ENCODE peak calls at places on chromosomes 6 and 20, in five cellular contexts. D is IMR-90, P is mesenchymal stem cell, A is neuronal stem cell, O is H9. Z is an unnamed sample.
A peak's percentile ranks its signal among the peaks of the same experiment; 100 is the strongest.

GRCh38 chr6:112882381-112882780 is 535.3 kb downstream of the RFPL4B start:
- DNase-seq in D (no peak), A (no peak), O (no peak), P (no peak), Z (no peak)

GRCh38 chr6:52512199-52512598 is 64.7 kb downstream of the TRAM2 start:
- DNase-seq in P (peak; percentile 93), D (peak; percentile 88), A (no peak), O (no peak), Z (no peak)

GRCh38 chr6:170461111-170461510 is 92.0 kb downstream of the PSMB1 start:
- DNase-seq in O (no peak), P (no peak), D (no peak), A (no peak), Z (no peak)

GRCh38 chr6:33578588-33579011 is 1.5 kb downstream of the BAK1 start:
- DNase-seq in D (no peak), O (no peak), A (no peak), P (no peak), Z (no peak)

GRCh38 chr6:40645043-40645442 is 57.9 kb upstream of the LRFN2 start:
- DNase-seq in O (no peak), P (no peak), D (no peak), A (no peak), Z (no peak)

GRCh38 chr20:19779634-19780033 is 21.6 kb downstream of the RIN2 start:
- DNase-seq in D (no peak), O (no peak), A (no peak), P (no peak), Z (no peak)

GRCh38 chr6:33164665-33165373 is 27.4 kb downstream of the COL11A2 start:
- DNase-seq in O (no peak), D (no peak), A (no peak), P (no peak), Z (no peak)

GRCh38 chr6:7146079-7146828 is 38.5 kb downstream of the RREB1 start:
- DNase-seq in P (peak; percentile 79), D (peak; percentile 80), A (no peak), O (no peak), Z (no peak)

GRCh38 chr6:122969999-122970398 is 26.0 kb upstream of the CLVS2 start:
- DNase-seq in P (no peak), O (no peak), A (no peak), D (no peak), Z (no peak)

GRCh38 chr6:49001856-49002255 is 461.2 kb downstream of the MMUT start:
- DNase-seq in O (no peak), A (peak; percentile 0), P (peak; percentile 1), D (peak; percentile 35), Z (no peak)

GRCh38 chr6:144372116-144372515 is 87.0 kb downstream of the UTRN start:
- DNase-seq in O (no peak), P (no peak), A (no peak), D (no peak), Z (no peak)

GRCh38 chr6:146545608-146546007 is 2.0 kb downstream of the RAB32 start:
- DNase-seq in P (peak; percentile 72), A (no peak), O (no peak), D (peak; percentile 84), Z (no peak)

GRCh38 chr6:16836186-16836981 is 75.1 kb upstream of the ATXN1 start:
- DNase-seq in P (peak; percentile 59), O (no peak), D (peak; percentile 26), A (peak; percentile 49), Z (no peak)

GRCh38 chr6:167341038-167341613 is 16.2 kb downstream of the TTLL2 start:
- DNase-seq in O (no peak), D (no peak), P (no peak), A (no peak), Z (no peak)

GRCh38 chr6:8420031-8420588 is 15.2 kb downstream of the SLC35B3 start:
- DNase-seq in O (no peak), A (no peak), P (no peak), D (no peak), Z (no peak)

GRCh38 chr6:99013145-99013544 is 65.4 kb upstream of the FBXL4 start:
- DNase-seq in O (no peak), P (peak; percentile 92), A (no peak), D (peak; percentile 97), Z (no peak)

GRCh38 chr20:21505161-21505809 is 8.6 kb downstream of the NKX2-2 start:
- DNase-seq in P (peak; percentile 30), O (peak; percentile 81), D (peak; percentile 22), A (peak; percentile 78), Z (no peak)

GRCh38 chr6:151738267-151738666 is 69.2 kb upstream of the ESR1 start:
- DNase-seq in A (no peak), D (no peak), P (no peak), O (no peak), Z (no peak)

GRCh38 chr20:26243731-26244130 is 547.1 kb upstream of the ZNF337 start:
- DNase-seq in D (no peak), A (no peak), P (no peak), O (no peak), Z (no peak)

GRCh38 chr6:122048570-122048969 is 350.9 kb upstream of the HSF2 start:
- DNase-seq in O (no peak), A (no peak), D (peak; percentile 36), P (peak; percentile 10), Z (no peak)

GRCh38 chr6:168411130-168411529 is 29.9 kb upstream of the SMOC2 start:
- DNase-seq in D (no peak), P (no peak), A (no peak), O (no peak), Z (peak; percentile 37)

GRCh38 chr20:58408603-58409246 is 19.7 kb downstream of the VAPB start:
- DNase-seq in D (no peak), P (peak; percentile 20), O (no peak), A (no peak), Z (no peak)

GRCh38 chr6:126033696-126034095 is 47.4 kb downstream of the TRMT11 start:
- DNase-seq in O (no peak), A (peak; percentile 32), P (peak; percentile 87), D (peak; percentile 91), Z (no peak)

GRCh38 chr6:85670573-85670972 is 27.9 kb upstream of the SYNCRIP start:
- DNase-seq in P (peak; percentile 48), D (peak; percentile 55), O (no peak), A (no peak), Z (no peak)

GRCh38 chr20:58893355-58894151 is 41.0 kb downstream of the GNAS start:
- DNase-seq in P (peak; percentile 62), D (peak; percentile 34), O (no peak), A (no peak), Z (no peak)

GRCh38 chr20:14214046-14214445 is 123.4 kb downstream of the FLRT3 start:
- DNase-seq in A (no peak), D (no peak), P (no peak), O (no peak), Z (no peak)

GRCh38 chr6:71250050-71250689 is 38.4 kb upstream of the OGFRL1 start:
- DNase-seq in A (no peak), D (peak; percentile 87), P (peak; percentile 85), O (no peak), Z (no peak)

GRCh38 chr6:67497749-67498148 is 1137.3 kb upstream of the ADGRB3 start:
- DNase-seq in O (no peak), D (no peak), P (no peak), A (no peak), Z (no peak)

GRCh38 chr6:149482542-149483261 is 2.1 kb downstream of the ZC3H12D start:
- DNase-seq in D (no peak), A (no peak), O (no peak), P (no peak), Z (no peak)

GRCh38 chr20:6812530-6812929 is 45.0 kb downstream of the BMP2 start:
- DNase-seq in P (no peak), O (no peak), A (no peak), D (no peak), Z (no peak)

GRCh38 chr6:150409576-150410066 is 40.8 kb downstream of the IYD start:
- DNase-seq in P (no peak), A (no peak), O (no peak), D (no peak), Z (no peak)

GRCh38 chr6:138454976-138455706 is 44.2 kb downstream of the NHSL1 start:
- DNase-seq in D (no peak), O (no peak), P (no peak), A (no peak), Z (no peak)

GRCh38 chr6:138289739-138290138 is 71.4 kb upstream of the PBOV1 start:
- DNase-seq in O (peak; percentile 55), P (no peak), D (no peak), A (no peak), Z (no peak)

GRCh38 chr20:61595216-61595615 is 343.2 kb downstream of the CDH4 start:
- DNase-seq in A (no peak), P (no peak), D (no peak), O (no peak), Z (no peak)

GRCh38 chr6:106715922-106716321 is 86.5 kb downstream of the QRSL1 start:
- DNase-seq in A (no peak), P (no peak), D (no peak), O (no peak), Z (no peak)
- H2BK5ac ChIP-seq in A (no peak overlapping the region), P (no peak overlapping the region), D (no peak overlapping the region), O (no peak overlapping the region), Z (no peak overlapping the region)

DNA sequence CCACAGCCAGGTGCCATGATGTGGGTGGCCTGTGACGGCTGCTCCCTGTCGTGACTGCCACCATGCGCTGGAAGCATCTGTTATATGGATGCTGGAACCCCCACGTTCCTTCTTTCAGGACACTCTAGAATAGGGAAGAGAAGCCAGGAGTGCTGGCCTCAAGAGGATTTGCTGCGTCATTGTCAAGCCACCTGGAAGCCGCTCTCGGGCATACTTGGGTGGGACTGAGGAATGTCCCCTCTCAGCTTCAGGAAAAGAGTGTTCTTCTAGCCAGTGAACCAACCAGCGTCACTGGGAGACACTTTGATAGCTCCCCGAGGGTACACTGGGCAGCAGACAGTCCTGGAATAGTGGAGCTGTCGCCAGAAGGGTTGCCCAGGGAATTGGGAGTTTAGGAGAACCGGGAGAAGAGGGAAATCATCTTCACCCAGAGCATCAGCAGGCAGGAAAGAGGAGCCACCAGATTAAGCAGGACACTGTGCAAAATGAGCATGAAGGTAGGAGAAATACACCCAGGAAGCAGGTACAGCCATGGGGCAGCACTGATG is 130.8 kb upstream of the SASH1 start:
- DNase-seq in P (no peak), O (no peak), D (no peak), A (no peak), Z (no peak)
- H2BK5ac ChIP-seq in P (no peak overlapping the region), O (no peak overlapping the region), D (no peak overlapping the region), A (no peak overlapping the region), Z (no peak overlapping the region)

DNA sequence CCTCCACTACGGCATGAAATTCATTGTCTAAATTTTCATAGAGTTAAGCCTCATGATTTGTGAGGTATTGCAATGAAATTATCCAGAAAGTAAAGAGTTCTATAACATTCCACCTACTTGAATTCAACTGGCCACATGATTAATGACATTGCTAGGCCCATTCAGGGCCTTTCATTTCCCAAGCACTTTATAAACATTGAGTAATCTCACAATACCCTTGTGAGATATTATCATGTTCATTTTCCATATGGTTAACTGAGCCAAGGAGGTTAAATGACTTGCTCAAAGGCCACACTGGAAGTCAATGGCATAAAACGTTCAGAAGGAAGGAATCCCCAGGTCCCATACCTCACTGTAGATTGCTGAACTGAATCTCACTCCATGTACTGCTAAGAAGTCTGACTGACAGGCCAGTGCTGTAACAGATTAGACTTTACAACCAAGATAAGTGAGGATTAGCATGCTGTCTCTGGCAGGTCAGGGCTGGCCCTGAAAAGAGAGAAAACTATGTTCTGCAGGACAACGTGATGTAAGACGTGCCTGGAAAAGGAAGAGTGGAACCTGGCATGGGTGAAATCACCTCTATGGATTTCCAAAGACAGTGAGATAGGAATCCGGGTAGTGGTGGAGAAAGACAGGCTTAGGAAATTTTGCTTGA is 75.9 kb upstream of the SPACA1 start:
- DNase-seq in O (no peak), D (no peak), P (no peak), A (no peak), Z (no peak)
- H2BK5ac ChIP-seq in O (no peak overlapping the region), D (no peak overlapping the region), P (no peak overlapping the region), A (no peak overlapping the region), Z (no peak overlapping the region)

GRCh38 chr20:10119336-10119735 is 84.5 kb downstream of the ANKEF1 start:
- DNase-seq in A (no peak), D (no peak), O (no peak), P (no peak), Z (no peak)
- H2BK5ac ChIP-seq in A (no peak overlapping the region), D (peak overlapping the region; percentile 4), O (no peak overlapping the region), P (no peak overlapping the region), Z (no peak overlapping the region)

Z was measured in H1.